ENCODE peak calls at places on chromosome 22, in seven cellular contexts. One of them, this sample, is unnamed.

GRCh38 chr22:25067851-25068421 is 115.4 kb downstream of the KIAA1671 start:
- DNase-seq in naive thymus-derived CD4-positive, alpha-beta T cell: peak
- DNase-seq in mucosa of descending colon: peak
- DNase-seq in body of pancreas: peak
- DNase-seq in AG10803: no peak
- DNase-seq in tibial nerve: no peak
- DNase-seq in BJ: no peak
- DNase-seq in this sample: peak

GRCh38 chr22:40238425-40239344 is 61.0 kb downstream of the TNRC6B start:
- DNase-seq in naive thymus-derived CD4-positive, alpha-beta T cell: no peak
- DNase-seq in tibial nerve: no peak
- DNase-seq in mucosa of descending colon: no peak
- DNase-seq in body of pancreas: no peak
- DNase-seq in BJ: peak
- DNase-seq in AG10803: peak
- DNase-seq in this sample: peak

GRCh38 chr22:30665266-30665665 is 2.4 kb downstream of the DUSP18 start:
- DNase-seq in naive thymus-derived CD4-positive, alpha-beta T cell: no peak
- DNase-seq in AG10803: no peak
- DNase-seq in mucosa of descending colon: peak
- DNase-seq in body of pancreas: no peak
- DNase-seq in tibial nerve: no peak
- DNase-seq in BJ: no peak
- DNase-seq in this sample: no peak

GRCh38 chr22:30195245-30196140 is 51.1 kb downstream of the LIF start:
- DNase-seq in body of pancreas: no peak
- DNase-seq in AG10803: no peak
- DNase-seq in tibial nerve: peak
- DNase-seq in BJ: no peak
- DNase-seq in mucosa of descending colon: no peak
- DNase-seq in naive thymus-derived CD4-positive, alpha-beta T cell: no peak
- DNase-seq in this sample: no peak

GRCh38 chr22:42591987-42592386 is 22.7 kb downstream of the POLDIP3 start:
- DNase-seq in mucosa of descending colon: no peak
- DNase-seq in naive thymus-derived CD4-positive, alpha-beta T cell: no peak
- DNase-seq in body of pancreas: no peak
- DNase-seq in AG10803: no peak
- DNase-seq in tibial nerve: no peak
- DNase-seq in BJ: no peak
- DNase-seq in this sample: no peak

GRCh38 chr22:25759825-25760231 is 17.8 kb downstream of the MYO18B start:
- DNase-seq in mucosa of descending colon: no peak
- DNase-seq in body of pancreas: peak
- DNase-seq in AG10803: peak
- DNase-seq in BJ: peak
- DNase-seq in naive thymus-derived CD4-positive, alpha-beta T cell: no peak
- DNase-seq in tibial nerve: no peak
- DNase-seq in this sample: no peak

GRCh38 chr22:37462983-37463382 is 23.2 kb downstream of the MFNG start:
- DNase-seq in mucosa of descending colon: peak
- DNase-seq in naive thymus-derived CD4-positive, alpha-beta T cell: no peak
- DNase-seq in body of pancreas: peak
- DNase-seq in BJ: no peak
- DNase-seq in tibial nerve: no peak
- DNase-seq in AG10803: peak
- DNase-seq in this sample: no peak

GRCh38 chr22:40010752-40011145 is 16.0 kb downstream of the FAM83F start:
- DNase-seq in body of pancreas: no peak
- DNase-seq in BJ: no peak
- DNase-seq in tibial nerve: no peak
- DNase-seq in AG10803: no peak
- DNase-seq in naive thymus-derived CD4-positive, alpha-beta T cell: no peak
- DNase-seq in mucosa of descending colon: no peak
- DNase-seq in this sample: no peak

GRCh38 chr22:22079404-22080148 is 97.0 kb upstream of the TOP3B start:
- DNase-seq in body of pancreas: no peak
- DNase-seq in tibial nerve: no peak
- DNase-seq in BJ: no peak
- DNase-seq in AG10803: no peak
- DNase-seq in mucosa of descending colon: no peak
- DNase-seq in naive thymus-derived CD4-positive, alpha-beta T cell: no peak
- DNase-seq in this sample: no peak

GRCh38 chr22:36761553-36762240 is 14.2 kb downstream of the IFT27 start:
- DNase-seq in tibial nerve: no peak
- DNase-seq in mucosa of descending colon: no peak
- DNase-seq in BJ: no peak
- DNase-seq in body of pancreas: peak
- DNase-seq in naive thymus-derived CD4-positive, alpha-beta T cell: no peak
- DNase-seq in AG10803: no peak
- DNase-seq in this sample: no peak

GRCh38 chr22:37330200-37331033 is 48.1 kb downstream of the CYTH4 start:
- DNase-seq in AG10803: peak
- DNase-seq in mucosa of descending colon: peak
- DNase-seq in body of pancreas: peak
- DNase-seq in naive thymus-derived CD4-positive, alpha-beta T cell: no peak
- DNase-seq in tibial nerve: no peak
- DNase-seq in BJ: no peak
- DNase-seq in this sample: peak

GRCh38 chr22:40033586-40034380 is 39.0 kb downstream of the FAM83F start:
- DNase-seq in mucosa of descending colon: no peak
- DNase-seq in tibial nerve: no peak
- DNase-seq in naive thymus-derived CD4-positive, alpha-beta T cell: no peak
- DNase-seq in body of pancreas: no peak
- DNase-seq in AG10803: no peak
- DNase-seq in BJ: no peak
- DNase-seq in this sample: no peak

GRCh38 chr22:39150848-39151215 is 1.6 kb downstream of the CBX7 start:
- DNase-seq in mucosa of descending colon: no peak
- DNase-seq in body of pancreas: no peak
- DNase-seq in tibial nerve: no peak
- DNase-seq in AG10803: no peak
- DNase-seq in BJ: no peak
- DNase-seq in naive thymus-derived CD4-positive, alpha-beta T cell: no peak
- DNase-seq in this sample: no peak

GRCh38 chr22:30541979-30542810 is 4.3 kb downstream of the SEC14L6 start:
- DNase-seq in body of pancreas: peak
- DNase-seq in mucosa of descending colon: no peak
- DNase-seq in BJ: no peak
- DNase-seq in naive thymus-derived CD4-positive, alpha-beta T cell: no peak
- DNase-seq in AG10803: no peak
- DNase-seq in tibial nerve: no peak
- DNase-seq in this sample: no peak

GRCh38 chr22:35752833-35753189 is 35.1 kb downstream of the APOL5 start:
- DNase-seq in body of pancreas: no peak
- DNase-seq in mucosa of descending colon: no peak
- DNase-seq in naive thymus-derived CD4-positive, alpha-beta T cell: no peak
- DNase-seq in tibial nerve: no peak
- DNase-seq in AG10803: peak
- DNase-seq in BJ: no peak
- DNase-seq in this sample: no peak

GRCh38 chr22:44957267-44957905 is 52.4 kb downstream of the PHF21B start:
- DNase-seq in mucosa of descending colon: no peak
- DNase-seq in AG10803: no peak
- DNase-seq in tibial nerve: no peak
- DNase-seq in BJ: no peak
- DNase-seq in body of pancreas: no peak
- DNase-seq in naive thymus-derived CD4-positive, alpha-beta T cell: no peak
- DNase-seq in this sample: no peak

GRCh38 chr22:32796865-32797573 is 4.5 kb upstream of the TIMP3 start:
- DNase-seq in tibial nerve: peak
- DNase-seq in AG10803: peak
- DNase-seq in mucosa of descending colon: peak
- DNase-seq in naive thymus-derived CD4-positive, alpha-beta T cell: peak
- DNase-seq in body of pancreas: peak
- DNase-seq in BJ: no peak
- DNase-seq in this sample: no peak

GRCh38 chr22:17272511-17272991 is 53.3 kb upstream of the ADA2 start:
- DNase-seq in naive thymus-derived CD4-positive, alpha-beta T cell: no peak
- DNase-seq in AG10803: no peak
- DNase-seq in body of pancreas: no peak
- DNase-seq in tibial nerve: no peak
- DNase-seq in mucosa of descending colon: no peak
- DNase-seq in BJ: no peak
- DNase-seq in this sample: no peak

GRCh38 chr22:29824677-29825076 is 13.4 kb downstream of the ASCC2 start:
- DNase-seq in BJ: no peak
- DNase-seq in naive thymus-derived CD4-positive, alpha-beta T cell: no peak
- DNase-seq in mucosa of descending colon: no peak
- DNase-seq in tibial nerve: peak
- DNase-seq in AG10803: no peak
- DNase-seq in body of pancreas: no peak
- DNase-seq in this sample: no peak

GRCh38 chr22:34914871-34915270 is 151.1 kb upstream of the ISX start:
- DNase-seq in naive thymus-derived CD4-positive, alpha-beta T cell: no peak
- DNase-seq in body of pancreas: no peak
- DNase-seq in mucosa of descending colon: no peak
- DNase-seq in AG10803: peak
- DNase-seq in BJ: no peak
- DNase-seq in tibial nerve: no peak
- DNase-seq in this sample: no peak

DNA sequence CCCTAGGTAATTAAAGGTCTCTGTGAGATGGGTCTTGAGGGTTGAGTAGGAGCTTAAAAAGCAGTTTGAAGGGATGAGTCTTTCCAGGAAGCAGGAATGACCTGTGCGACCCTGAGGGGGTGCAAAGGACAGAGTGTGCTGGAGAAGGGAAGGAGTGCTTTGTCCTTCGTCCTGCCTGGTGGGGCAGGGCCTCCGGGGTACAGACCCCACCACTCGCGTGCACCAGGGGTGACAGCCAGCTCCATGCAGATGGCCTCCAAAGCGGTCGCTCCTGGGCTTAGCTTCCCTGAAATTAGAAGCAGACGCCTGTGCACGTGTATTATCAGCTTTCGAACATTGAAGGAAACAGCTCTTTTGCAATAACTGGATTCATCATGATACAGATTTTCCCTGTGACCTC is 959.8 kb downstream of the BRD1 start:
- DNase-seq in BJ: no peak
- DNase-seq in naive thymus-derived CD4-positive, alpha-beta T cell: no peak
- DNase-seq in AG10803: no peak
- DNase-seq in mucosa of descending colon: no peak
- DNase-seq in body of pancreas: no peak
- DNase-seq in tibial nerve: no peak
- DNase-seq in this sample: no peak
- H3K4me3 ChIP-seq in BJ: no peak
- H3K4me3 ChIP-seq in naive thymus-derived CD4-positive, alpha-beta T cell: no peak
- H3K4me3 ChIP-seq in AG10803: no peak
- H3K4me3 ChIP-seq in mucosa of descending colon: no peak
- H3K4me3 ChIP-seq in body of pancreas: no peak
- H3K4me3 ChIP-seq in tibial nerve: no peak
- H3K4me3 ChIP-seq in this sample: no peak

DNA sequence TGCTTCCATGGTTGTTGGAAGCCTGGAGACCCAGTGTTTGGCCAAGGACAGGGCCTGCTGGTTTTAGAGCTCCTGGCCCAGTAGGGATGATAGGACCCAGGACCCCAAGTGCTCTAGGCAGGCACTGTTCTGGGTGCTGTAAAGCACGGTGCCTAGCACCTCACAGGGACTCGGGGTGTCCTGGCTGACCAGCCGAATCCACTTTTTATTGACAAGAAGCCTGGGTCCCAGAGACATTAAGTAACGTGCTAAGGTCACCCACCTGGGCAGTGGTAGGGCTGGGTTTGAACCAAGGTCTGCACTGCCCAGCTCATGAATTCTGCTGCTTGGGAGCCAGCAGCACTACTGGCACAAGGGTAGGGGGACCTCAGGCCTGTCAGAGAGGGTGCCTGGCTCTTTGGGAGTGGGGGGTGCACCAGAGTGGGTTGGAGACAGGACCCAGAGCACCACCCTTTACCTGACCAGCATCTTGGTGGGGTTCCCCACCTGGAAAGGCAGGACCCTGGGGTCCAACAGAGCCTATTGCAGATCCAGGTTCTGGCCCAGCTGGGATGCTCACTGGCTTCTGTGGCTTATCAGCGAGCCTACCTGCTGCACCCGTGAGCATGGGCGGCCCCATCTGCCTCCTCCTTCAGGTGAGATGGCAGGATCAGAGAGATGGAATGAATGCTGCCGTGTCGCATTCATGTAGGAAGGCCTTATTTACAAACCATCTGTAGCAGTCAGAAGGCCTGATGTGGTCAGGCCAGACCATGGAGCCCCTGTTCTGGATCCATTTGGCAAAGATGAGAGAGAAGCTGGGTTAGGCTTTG is 52.0 kb downstream of the BCR start:
- DNase-seq in tibial nerve: no peak
- DNase-seq in BJ: no peak
- DNase-seq in body of pancreas: no peak
- DNase-seq in mucosa of descending colon: no peak
- DNase-seq in AG10803: no peak
- DNase-seq in naive thymus-derived CD4-positive, alpha-beta T cell: no peak
- DNase-seq in this sample: no peak
- H3K4me3 ChIP-seq in tibial nerve: no peak
- H3K4me3 ChIP-seq in BJ: no peak
- H3K4me3 ChIP-seq in body of pancreas: no peak
- H3K4me3 ChIP-seq in mucosa of descending colon: no peak
- H3K4me3 ChIP-seq in AG10803: no peak
- H3K4me3 ChIP-seq in naive thymus-derived CD4-positive, alpha-beta T cell: no peak
- H3K4me3 ChIP-seq in this sample: no peak

DNA sequence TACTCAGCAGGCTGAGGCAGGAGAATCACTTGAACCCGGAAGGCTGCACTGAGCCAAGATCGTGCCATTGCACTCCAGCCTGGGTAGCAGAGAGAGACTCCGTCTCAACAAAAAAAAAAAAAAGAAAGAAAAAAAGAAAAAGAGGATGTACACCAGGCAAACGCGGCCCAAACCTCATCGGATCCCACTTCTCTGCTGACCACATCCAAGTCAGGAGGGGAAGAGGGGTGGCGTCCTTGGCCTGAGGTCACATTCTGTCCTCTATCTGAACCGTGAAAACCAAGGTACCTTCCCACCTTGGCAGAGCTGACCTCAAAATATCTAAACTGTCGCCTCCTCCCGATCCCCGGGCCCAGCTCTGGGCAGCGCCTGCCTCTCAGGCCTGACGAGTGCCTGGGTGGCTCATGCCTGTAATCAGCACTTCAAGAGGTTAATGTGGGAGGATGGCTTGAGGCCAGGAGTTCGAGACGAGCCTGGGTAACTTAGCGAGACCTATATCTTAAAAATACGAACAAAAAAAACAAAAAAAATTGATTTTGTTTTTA is 25.1 kb downstream of the RGL4 start:
- DNase-seq in AG10803: no peak
- DNase-seq in naive thymus-derived CD4-positive, alpha-beta T cell: no peak
- DNase-seq in body of pancreas: peak
- DNase-seq in tibial nerve: no peak
- DNase-seq in BJ: no peak
- DNase-seq in mucosa of descending colon: no peak
- DNase-seq in this sample: no peak
- H3K4me3 ChIP-seq in AG10803: peak
- H3K4me3 ChIP-seq in naive thymus-derived CD4-positive, alpha-beta T cell: peak
- H3K4me3 ChIP-seq in body of pancreas: no peak
- H3K4me3 ChIP-seq in tibial nerve: peak
- H3K4me3 ChIP-seq in BJ: no peak
- H3K4me3 ChIP-seq in mucosa of descending colon: no peak
- H3K4me3 ChIP-seq in this sample: peak

DNA sequence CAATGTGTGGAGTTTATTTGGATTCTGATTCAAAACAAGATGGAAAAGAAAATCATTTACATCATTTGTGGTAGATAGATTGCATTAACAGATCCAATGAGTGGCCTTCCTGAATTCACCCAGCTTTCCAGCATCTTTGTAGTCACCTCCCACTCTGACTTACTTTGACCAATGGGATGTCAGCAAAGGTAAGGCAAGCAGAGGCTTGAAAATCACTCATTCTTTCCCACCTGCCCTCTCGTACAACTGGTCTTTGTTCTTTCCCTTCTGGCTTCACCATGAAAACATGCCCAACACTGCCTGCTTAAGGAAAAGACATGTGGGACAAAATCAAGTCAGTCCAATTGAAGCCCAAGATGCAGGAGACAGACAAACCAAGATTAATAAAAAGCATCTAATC is 202.1 kb downstream of the TTC28 start:
- DNase-seq in naive thymus-derived CD4-positive, alpha-beta T cell: no peak
- DNase-seq in AG10803: no peak
- DNase-seq in mucosa of descending colon: no peak
- DNase-seq in body of pancreas: no peak
- DNase-seq in tibial nerve: no peak
- DNase-seq in BJ: no peak
- DNase-seq in this sample: no peak
- H3K4me3 ChIP-seq in naive thymus-derived CD4-positive, alpha-beta T cell: no peak
- H3K4me3 ChIP-seq in AG10803: no peak
- H3K4me3 ChIP-seq in mucosa of descending colon: no peak
- H3K4me3 ChIP-seq in body of pancreas: no peak
- H3K4me3 ChIP-seq in tibial nerve: no peak
- H3K4me3 ChIP-seq in BJ: no peak
- H3K4me3 ChIP-seq in this sample: no peak